ENCODE peak calls at places on chromosomes 5 and 9, in seven cellular contexts. S is D721Med, R is nephron progenitor cell, T is retinal pigment epithelial cell, P is mammary epithelial cell, J is psoas muscle, Q is HFFc6. U is an unnamed sample.

GRCh38 chr5:134007581-134008256 is 2.9 kb upstream of the VDAC1 start:
- DNase-seq in S (no peak), R (peak), T (no peak), P (no peak), J (peak), Q (no peak), U (no peak)

GRCh38 chr5:132487095-132487428 is 3.5 kb downstream of the IRF1 start:
- DNase-seq in S (no peak), R (no peak), T (no peak), P (no peak), J (no peak), Q (no peak), U (no peak)

GRCh38 chr5:145787507-145787906 is 47.6 kb downstream of the PRELID2 start:
- DNase-seq in S (no peak), R (no peak), T (no peak), P (no peak), J (no peak), Q (no peak), U (no peak)

GRCh38 chr5:78766412-78766762 is 117.8 kb upstream of the LHFPL2 start:
- DNase-seq in S (no peak), R (no peak), T (no peak), P (no peak), J (no peak), Q (no peak), U (no peak)

GRCh38 chr5:157602505-157602904 is 26.9 kb upstream of the ADAM19 start:
- DNase-seq in S (no peak), R (no peak), T (no peak), P (peak), J (no peak), Q (peak), U (no peak)

GRCh38 chr5:124318661-124319060 is 427.8 kb downstream of the ZNF608 start:
- DNase-seq in S (no peak), R (no peak), T (no peak), P (no peak), J (no peak), Q (no peak), U (no peak)

GRCh38 chr9:127942152-127943010 is 4.7 kb upstream of the DPM2 start:
- DNase-seq in S (peak), R (peak), T (no peak), P (peak), J (peak), Q (peak), U (peak)

GRCh38 chr5:34570721-34571379 is 85.3 kb upstream of the RAI14 start:
- DNase-seq in S (no peak), R (no peak), T (no peak), P (peak), J (no peak), Q (peak), U (no peak)

GRCh38 chr9:132381966-132382541 is 24.6 kb downstream of the TTF1 start:
- DNase-seq in S (no peak), R (no peak), T (no peak), P (no peak), J (no peak), Q (no peak), U (peak)

GRCh38 chr9:135811796-135812195 is 95.5 kb downstream of the CAMSAP1 start:
- DNase-seq in S (no peak), R (no peak), T (no peak), P (no peak), J (no peak), Q (no peak), U (no peak)

GRCh38 chr9:91056917-91057316 is 255.3 kb downstream of the SYK start:
- DNase-seq in S (no peak), R (no peak), T (no peak), P (peak), J (no peak), Q (peak), U (no peak)

GRCh38 chr9:124098141-124098905 is 86.8 kb downstream of the LHX2 start:
- DNase-seq in S (no peak), R (no peak), T (no peak), P (no peak), J (no peak), Q (no peak), U (no peak)

GRCh38 chr9:126674365-126675146 is 60.8 kb downstream of the LMX1B start:
- DNase-seq in S (no peak), R (no peak), T (no peak), P (no peak), J (no peak), Q (no peak), U (no peak)

GRCh38 chr5:79503794-79504495 is 10.0 kb downstream of the HOMER1 start:
- DNase-seq in S (no peak), R (no peak), T (no peak), P (no peak), J (no peak), Q (no peak), U (no peak)

GRCh38 chr5:77960863-77961396 is 184.8 kb upstream of the TBCA start:
- DNase-seq in S (no peak), R (no peak), T (peak), P (peak), J (no peak), Q (no peak), U (no peak)

GRCh38 chr5:140982083-140982716 is 15.9 kb downstream of the PCDHAC2 start:
- DNase-seq in S (no peak), R (no peak), T (no peak), P (no peak), J (no peak), Q (no peak), U (no peak)

GRCh38 chr5:83006683-83007283 is 70.4 kb downstream of the TMEM167A start:
- DNase-seq in S (no peak), R (no peak), T (no peak), P (no peak), J (no peak), Q (no peak), U (no peak)

GRCh38 chr5:136036991-136037705 is 8.4 kb downstream of the TGFBI start:
- DNase-seq in S (no peak), R (no peak), T (peak), P (peak), J (no peak), Q (peak), U (peak)

GRCh38 chr5:150329038-150329437 is 26.3 kb upstream of the ARSI start:
- DNase-seq in S (no peak), R (no peak), T (no peak), P (no peak), J (no peak), Q (no peak), U (no peak)

GRCh38 chr5:150329881-150330876 is 27.3 kb upstream of the TCOF1 start:
- DNase-seq in S (no peak), R (peak), T (no peak), P (no peak), J (no peak), Q (no peak), U (no peak)

GRCh38 chr5:150335778-150336177 is 21.7 kb upstream of the TCOF1 start:
- DNase-seq in S (no peak), R (no peak), T (no peak), P (no peak), J (no peak), Q (no peak), U (no peak)

GRCh38 chr5:150328458-150328857 is 25.8 kb upstream of the ARSI start:
- DNase-seq in S (no peak), R (no peak), T (no peak), P (no peak), J (no peak), Q (no peak), U (no peak)

DNA sequence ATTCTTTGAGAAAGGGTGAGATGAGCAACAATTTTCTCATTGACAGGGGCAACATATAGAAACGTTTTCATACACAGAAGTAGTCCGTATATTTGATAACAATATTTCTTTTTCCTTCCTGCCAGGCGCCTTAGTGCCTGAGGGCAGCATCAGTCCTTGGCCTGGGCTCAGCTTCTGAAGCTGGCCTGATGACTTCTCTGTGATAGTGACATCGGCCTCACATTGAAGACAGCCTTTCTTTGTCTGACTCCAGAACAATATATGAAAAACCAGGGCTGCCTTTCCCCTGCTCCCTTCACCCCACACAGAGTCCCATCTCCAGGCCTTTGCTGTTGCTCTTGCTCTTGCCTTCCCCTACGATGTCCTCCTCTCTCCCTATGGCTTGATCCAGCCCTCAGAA is 24.1 kb upstream of the TCOF1 start:
- DNase-seq in S (no peak), R (no peak), T (no peak), P (no peak), J (no peak), Q (no peak), U (no peak)
- TF ChIP-seq CTCF in S (no peak), R (no peak), T (no peak), P (no peak), J (no peak), Q (no peak), U (no peak)

GRCh38 chr5:163612358-163613149 is 107.1 kb downstream of the MAT2B start:
- DNase-seq in S (no peak), R (no peak), T (no peak), P (no peak), J (no peak), Q (no peak), U (no peak)
- TF ChIP-seq CTCF in S (no peak), R (no peak), T (no peak), P (no peak), J (no peak), Q (no peak), U (no peak)

GRCh38 chr5:1349246-1349645 is 4.3 kb upstream of the CLPTM1L start:
- DNase-seq in S (no peak), R (no peak), T (no peak), P (no peak), J (no peak), Q (no peak), U (no peak)
- TF ChIP-seq CTCF in S (peak), R (no peak), T (no peak), P (no peak), J (no peak), Q (no peak), U (no peak)

DNA sequence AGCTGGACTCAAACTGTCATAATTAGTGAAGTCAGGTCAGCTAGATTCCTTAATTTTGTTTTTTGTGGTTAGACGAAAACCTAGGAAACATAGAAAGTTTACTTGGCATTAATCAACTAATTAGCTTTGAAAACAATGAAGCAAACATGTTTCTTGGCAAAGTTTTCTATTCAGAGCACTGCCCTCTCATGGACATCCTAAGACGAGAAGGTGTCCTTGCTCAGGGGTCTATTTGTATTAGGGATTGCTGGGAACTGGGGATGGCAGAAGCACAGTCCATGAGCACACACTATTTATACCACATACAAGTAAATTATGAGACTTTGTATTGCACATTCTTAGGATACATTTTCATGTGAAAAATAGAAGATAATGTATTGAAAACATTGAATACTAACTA is 49.7 kb downstream of the POC5 start:
- DNase-seq in S (no peak), R (no peak), T (no peak), P (no peak), J (no peak), Q (no peak), U (no peak)
- TF ChIP-seq CTCF in S (no peak), R (no peak), T (peak), P (no peak), J (no peak), Q (peak), U (no peak)

GRCh38 chr9:22718653-22719052 is 272.0 kb downstream of the DMRTA1 start:
- DNase-seq in S (no peak), R (no peak), T (no peak), P (no peak), J (no peak), Q (no peak), U (no peak)
- TF ChIP-seq CTCF in S (no peak), R (peak), T (peak), P (peak), J (no peak), Q (peak), U (no peak)

DNA sequence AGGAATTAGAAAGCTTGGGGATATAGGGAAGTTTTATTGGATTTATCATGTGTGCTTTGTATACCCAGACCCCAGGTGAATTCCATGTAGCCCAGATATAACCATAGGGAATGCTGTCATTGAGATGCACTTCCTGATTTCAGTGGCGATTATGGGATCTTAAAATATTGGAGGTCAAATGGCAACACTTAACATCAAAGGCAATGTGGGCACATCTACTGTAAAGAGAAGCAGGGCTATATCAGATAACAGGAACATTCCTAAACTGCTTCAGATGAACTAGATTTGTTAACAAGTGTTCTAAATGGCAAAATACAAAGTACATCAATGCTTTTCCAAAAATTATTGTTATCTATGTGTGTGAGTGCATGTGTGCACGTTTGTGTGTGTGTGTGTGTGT is 883.5 kb upstream of the EDIL3 start:
- DNase-seq in S (no peak), R (no peak), T (no peak), P (no peak), J (no peak), Q (no peak), U (no peak)
- TF ChIP-seq CTCF in S (no peak), R (no peak), T (no peak), P (no peak), J (no peak), Q (no peak), U (no peak)

DNA sequence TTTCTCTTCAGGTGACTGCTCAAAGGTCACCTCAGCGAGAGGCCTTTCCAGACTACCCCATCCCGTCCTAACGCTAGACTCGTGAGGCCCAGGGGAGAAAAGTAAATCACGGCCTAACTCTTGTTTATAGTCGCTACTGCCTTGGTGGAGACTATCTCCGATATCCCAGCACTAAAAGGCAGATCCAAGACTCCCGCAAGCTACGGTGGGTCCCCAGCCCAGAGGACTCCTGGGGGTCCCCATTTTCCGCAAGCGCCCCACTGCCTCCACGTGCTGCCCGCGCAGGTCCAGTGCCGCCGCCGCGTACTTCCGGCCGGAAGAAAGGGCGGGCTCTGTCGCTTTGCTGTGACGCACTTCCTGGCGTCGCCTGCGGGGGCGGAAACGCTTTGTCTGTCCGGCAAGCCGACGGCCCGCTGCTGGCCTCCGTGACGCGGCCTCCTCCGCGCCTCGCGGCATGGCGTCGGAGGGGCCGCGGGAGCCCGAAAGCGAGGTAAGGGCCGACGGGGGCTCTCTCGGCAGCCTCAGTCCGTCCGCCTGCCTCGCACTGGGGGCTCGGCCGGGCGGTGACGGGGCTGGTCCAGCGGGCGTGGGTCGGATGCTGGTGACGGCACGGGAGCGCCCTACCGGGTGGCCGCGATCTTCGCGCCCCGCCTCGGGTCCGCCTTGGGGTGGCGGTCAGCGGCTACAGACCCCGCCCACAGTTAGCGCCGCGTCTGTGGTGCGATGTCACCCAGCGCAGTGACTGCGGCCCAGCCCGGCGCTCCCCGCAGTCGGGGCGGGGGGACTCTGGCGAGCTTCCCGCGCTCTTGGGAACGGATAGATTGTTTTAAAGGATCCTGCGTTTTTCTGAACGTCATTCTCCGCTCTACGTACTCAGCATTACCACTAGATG is at the start of gene SECISBP2:
- DNase-seq in S (peak), R (peak), T (peak), P (peak), J (peak), Q (peak), U (peak)
- TF ChIP-seq CTCF in S (peak), R (no peak), T (peak), P (peak), J (peak), Q (peak), U (peak)

DNA sequence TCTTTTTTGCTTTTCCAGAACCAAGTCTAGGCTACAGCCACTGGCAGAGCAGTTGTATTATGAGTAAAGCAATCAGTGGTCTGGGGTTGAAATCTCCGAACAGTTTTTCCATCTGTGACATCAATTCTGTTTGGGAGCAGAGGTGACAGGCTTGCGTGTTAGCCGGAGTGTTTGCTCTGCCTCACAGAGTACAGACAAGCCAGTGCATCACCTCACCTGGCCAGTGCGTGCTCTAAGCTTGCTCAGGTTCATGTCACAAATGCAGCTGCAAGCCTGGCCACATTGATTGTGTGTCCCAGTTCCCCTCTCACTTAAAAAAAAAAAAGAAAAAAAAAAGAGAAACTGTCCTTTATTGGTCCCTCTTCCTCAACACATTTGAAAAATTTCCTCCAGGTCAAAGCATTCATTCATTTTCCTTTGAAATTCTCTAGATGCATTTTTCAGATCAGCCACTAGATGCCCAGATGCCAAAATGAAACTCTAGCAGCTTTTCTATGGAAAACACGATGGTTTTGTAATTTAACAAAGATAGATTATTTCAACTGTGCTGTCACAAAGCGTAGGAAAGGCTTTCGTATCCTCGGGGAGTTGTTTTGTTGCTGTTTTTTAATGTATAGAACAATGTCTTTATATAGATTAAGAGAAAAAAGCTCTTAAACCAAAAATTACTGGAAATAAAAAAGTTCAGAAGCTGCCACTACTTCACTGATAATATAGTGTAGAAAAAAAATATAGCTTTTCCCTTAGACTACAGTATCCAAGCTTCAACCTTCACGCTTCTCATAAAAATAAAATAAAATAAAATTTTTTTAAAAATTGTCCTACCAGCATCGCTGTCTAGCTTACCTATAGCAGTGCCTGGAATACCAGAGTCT is 585.5 kb downstream of the TLE1 start:
- DNase-seq in S (no peak), R (no peak), T (no peak), P (no peak), J (no peak), Q (no peak), U (no peak)
- TF ChIP-seq CTCF in S (peak), R (peak), T (peak), P (peak), J (no peak), Q (peak), U (no peak)